ENCODE peak calls at places on chromosomes 4 and X, in four cellular contexts. F, R, N and Z are unnamed samples.

GRCh38 chr4:76624271-76624681 is 189.2 kb downstream of the SHROOM3 start:
- DNase-seq in R (no peak), N (no peak), F (peak; percentile 78), Z (peak; percentile 1)

GRCh38 chrX:152154050-152154449 is 15.7 kb upstream of the MAGEA10 start:
- DNase-seq in R (no peak), F (no peak), N (no peak), Z (no peak)

GRCh38 chr4:98890698-98891097 is 38.2 kb downstream of the EIF4E start:
- DNase-seq in F (no peak), N (no peak), R (no peak), Z (no peak)

GRCh38 chr4:109559625-109559982 is 442 bp upstream of the MCUB start:
- DNase-seq in F (peak; percentile 84), N (no peak), R (no peak), Z (peak; percentile 11)

GRCh38 chrX:15686818-15687685 is 22.4 kb upstream of the CLTRN start:
- DNase-seq in R (peak; percentile 1), N (no peak), F (no peak), Z (no peak)

GRCh38 chr4:33980361-33980760 is 2264.0 kb downstream of the ARAP2 start:
- DNase-seq in F (no peak), R (no peak), N (no peak), Z (no peak)

GRCh38 chr4:69563424-69563823 is 67.7 kb upstream of the UGT2B4 start:
- DNase-seq in F (no peak), R (no peak), N (no peak), Z (no peak)

GRCh38 chr4:168741281-168742173 is 244.7 kb downstream of the PALLD start:
- DNase-seq in R (no peak), N (no peak), F (no peak), Z (peak; percentile 3)

GRCh38 chrX:121308276-121308805 is 260.9 kb downstream of the GLUD2 start:
- DNase-seq in F (no peak), N (peak; percentile 2), R (peak; percentile 26), Z (peak; percentile 10)

GRCh38 chr4:123350191-123350544 is 46.4 kb upstream of the SPRY1 start:
- DNase-seq in R (peak; percentile 0), N (no peak), F (no peak), Z (no peak)